ENCODE peak calls at places on chromosome 1, in six cellular contexts. M is hepatocyte, D is PC-3, J is Karpas-422, U is OCI-LY7, Q is PC-9. P is an unnamed sample. For H3K9me2, the result is how much of the 10 kb centered on the place peaks cover.

GRCh38 chr1:46526689-46527291 is 24.7 kb downstream of the KNCN start:
- DNase-seq in U (no peak), J (no peak), D (no peak), Q (peak), M (no peak), P (no peak)

GRCh38 chr1:148318123-148318899 is 164.8 kb downstream of the PPIAL4G start:
- DNase-seq in J (no peak), Q (no peak), D (no peak), U (no peak), M (no peak), P (no peak)

GRCh38 chr1:204821476-204821875 is 49.2 kb upstream of the NFASC start:
- DNase-seq in J (no peak), Q (no peak), D (no peak), U (no peak), M (no peak), P (no peak)

GRCh38 chr1:116345011-116345410 is 28.0 kb upstream of the ATP1A1 start:
- DNase-seq in J (peak), U (no peak), D (no peak), Q (no peak), M (no peak), P (no peak)

GRCh38 chr1:222919478-222919865 is 104.6 kb downstream of the DISP1 start:
- DNase-seq in Q (no peak), U (no peak), J (no peak), D (no peak), M (no peak), P (no peak)

GRCh38 chr1:224786533-224787249 is 142.8 kb upstream of the DNAH14 start:
- DNase-seq in M (no peak), J (no peak), D (peak), Q (no peak), U (no peak), P (no peak)

GRCh38 chr1:34460193-34460592 is 283.5 kb downstream of the C1orf94 start:
- DNase-seq in Q (peak), D (peak), M (peak), U (peak), J (peak), P (peak)

GRCh38 chr1:173430707-173431662 is 46.1 kb upstream of the PRDX6 start:
- DNase-seq in U (peak), D (peak), J (peak), M (peak), Q (peak), P (peak)

GRCh38 chr1:5570931-5571330 is 421.3 kb downstream of the NPHP4 start:
- DNase-seq in M (peak), U (no peak), Q (no peak), D (peak), J (no peak), P (no peak)

GRCh38 chr1:72485786-72486185 is 203.4 kb upstream of the NEGR1 start:
- DNase-seq in Q (no peak), U (no peak), D (no peak), J (no peak), M (peak), P (no peak)

GRCh38 chr1:93399781-93400180 is 48.1 kb upstream of the FNBP1L start:
- DNase-seq in M (no peak), U (no peak), J (no peak), D (peak), Q (no peak), P (no peak)

GRCh38 chr1:57860931-57861600 is 437.2 kb upstream of the DAB1 start:
- DNase-seq in J (no peak), U (no peak), Q (no peak), D (no peak), M (peak), P (no peak)

GRCh38 chr1:25568834-25569598 is 25.6 kb downstream of the LDLRAP1 start:
- DNase-seq in D (peak), Q (peak), U (no peak), J (no peak), M (peak), P (peak)

GRCh38 chr1:41108696-41109284 is 87.3 kb upstream of the SLFNL1 start:
- DNase-seq in D (no peak), Q (no peak), M (no peak), U (no peak), J (no peak), P (no peak)

GRCh38 chr1:24606296-24606605 is 36.9 kb upstream of the SRRM1 start:
- DNase-seq in U (no peak), D (no peak), J (no peak), Q (no peak), M (no peak), P (no peak)

GRCh38 chr1:169884616-169885015 is 9.1 kb downstream of the SCYL3 start:
- DNase-seq in U (no peak), M (no peak), J (no peak), D (no peak), Q (no peak), P (no peak)

GRCh38 chr1:229434005-229434640 is at the start of gene ACTA1:
- DNase-seq in M (no peak), J (no peak), D (no peak), Q (no peak), U (no peak), P (no peak)
- H3K9me2 ChIP-seq in M (under half), J (under half), D (under half), Q (under half), U (under half), P (under half)

GRCh38 chr1:181608951-181609350 is 125.6 kb downstream of the CACNA1E start:
- DNase-seq in Q (no peak), U (no peak), M (no peak), D (no peak), J (no peak), P (no peak)

GRCh38 chr1:181604482-181604881 is 121.2 kb downstream of the CACNA1E start:
- DNase-seq in U (no peak), J (no peak), M (no peak), Q (no peak), D (no peak), P (no peak)

GRCh38 chr1:181608386-181608785 is 125.1 kb downstream of the CACNA1E start:
- DNase-seq in M (no peak), J (no peak), U (no peak), D (no peak), Q (no peak), P (no peak)

GRCh38 chr1:181603735-181604410 is 120.6 kb downstream of the CACNA1E start:
- DNase-seq in U (no peak), M (no peak), Q (no peak), D (no peak), J (no peak), P (no peak)

GRCh38 chr1:181607524-181607923 is 124.2 kb downstream of the CACNA1E start:
- DNase-seq in D (no peak), Q (no peak), M (no peak), J (no peak), U (no peak), P (no peak)
- H3K9me2 ChIP-seq in D (under half), Q (under half), M (under half), J (under half), U (under half), P (under half)

GRCh38 chr1:152543808-152544207 is 22.8 kb downstream of the LCE3E start:
- DNase-seq in Q (no peak), U (peak), M (no peak), J (peak), D (peak), P (peak)

GRCh38 chr1:152535774-152536173 is 21.5 kb downstream of the CRCT1 start:
- DNase-seq in U (no peak), D (no peak), J (no peak), Q (no peak), M (no peak), P (no peak)

GRCh38 chr1:152537496-152537895 is 23.2 kb downstream of the CRCT1 start:
- DNase-seq in J (no peak), Q (no peak), D (no peak), M (no peak), U (no peak), P (no peak)

DNA sequence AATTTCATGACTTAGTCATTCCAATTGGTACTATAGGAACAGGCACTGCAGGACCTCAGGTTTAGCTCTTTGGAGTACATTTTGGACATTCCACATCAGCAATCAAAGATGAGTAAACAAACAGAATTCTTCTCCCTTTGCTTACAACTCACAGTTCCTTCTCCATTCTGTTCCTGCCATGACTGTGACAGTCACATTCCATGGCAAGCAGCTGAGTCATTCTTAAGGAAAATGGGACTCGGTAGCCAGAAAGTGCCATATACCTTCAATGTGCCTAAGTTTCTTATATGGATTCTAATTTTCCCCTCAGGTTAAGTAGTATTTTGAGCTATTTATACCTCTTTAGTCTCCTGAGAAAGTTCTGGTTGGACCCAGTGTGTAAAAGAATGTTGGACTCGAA is 25.6 kb downstream of the CRCT1 start:
- DNase-seq in M (no peak), D (no peak), Q (no peak), U (no peak), J (no peak), P (no peak)
- H3K9me2 ChIP-seq in M (under half), D (under half), Q (under half), U (under half), J (under half), P (under half)

DNA sequence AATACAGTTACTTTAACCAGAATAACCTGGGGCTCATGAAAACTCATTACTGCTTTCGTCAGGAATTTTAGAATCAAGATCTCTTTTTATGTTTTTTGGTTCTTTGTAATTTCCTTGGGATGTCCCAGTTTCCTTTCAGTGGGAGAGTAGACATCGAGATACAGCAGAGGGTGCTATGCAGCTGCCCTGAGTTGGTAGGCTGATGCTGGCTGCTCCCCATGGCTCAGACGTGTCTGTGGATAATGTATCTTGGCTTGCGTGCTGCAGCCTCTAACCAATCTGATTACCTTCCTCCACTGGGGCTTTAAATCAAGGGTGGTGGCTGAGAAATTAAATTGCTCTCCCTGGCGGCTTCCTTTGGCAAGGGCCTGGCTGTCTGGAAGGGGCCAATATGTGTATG is 253.7 kb downstream of the CACNA1E start:
- DNase-seq in M (no peak), U (no peak), Q (no peak), J (no peak), D (no peak), P (no peak)
- H3K9me2 ChIP-seq in M (under half), U (under half), Q (under half), J (under half), D (under half), P (under half)

GRCh38 chr1:174967845-174968705 is 31.7 kb upstream of the CACYBP start:
- DNase-seq in J (no peak), Q (no peak), U (peak), M (peak), D (no peak), P (no peak)

GRCh38 chr1:174971466-174971865 is 28.3 kb upstream of the CACYBP start:
- DNase-seq in M (no peak), U (no peak), Q (no peak), J (no peak), D (no peak), P (no peak)

GRCh38 chr1:174971902-174972301 is 27.8 kb upstream of the CACYBP start:
- DNase-seq in M (no peak), Q (no peak), J (no peak), U (no peak), D (peak), P (no peak)

GRCh38 chr1:174968750-174969244 is 30.9 kb upstream of the CACYBP start:
- DNase-seq in U (peak), J (no peak), D (peak), M (no peak), Q (no peak), P (no peak)

DNA sequence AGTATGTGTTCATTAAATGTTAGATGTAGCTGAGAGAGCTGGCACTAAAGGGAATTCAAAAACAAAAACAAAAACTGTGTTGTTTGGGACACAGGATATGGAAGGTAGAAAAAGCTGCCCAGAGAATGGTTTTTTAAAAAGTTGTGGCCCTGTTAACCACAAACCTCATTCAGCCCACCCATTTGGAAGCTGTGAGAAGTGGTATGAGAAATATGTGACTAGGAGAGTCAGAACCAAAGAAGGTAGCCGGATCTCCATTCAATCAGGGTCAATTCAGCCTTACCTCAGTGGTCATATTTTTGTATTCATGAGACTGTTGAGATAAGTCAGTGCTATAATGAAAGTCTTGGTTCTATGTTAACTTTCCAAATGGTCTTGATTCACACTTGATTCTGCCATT is 29.8 kb upstream of the CACYBP start:
- DNase-seq in D (no peak), J (no peak), Q (no peak), M (no peak), U (no peak), P (no peak)
- H3K9me2 ChIP-seq in D (under half), J (under half), Q (under half), M (under half), U (under half), P (under half)

GRCh38 chr1:114043046-114043445 is 63.8 kb downstream of the OLFML3 start:
- DNase-seq in M (no peak), U (no peak), J (no peak), D (no peak), Q (no peak), P (no peak)
- H3K9me2 ChIP-seq in M (under half), U (under half), J (under half), D (under half), Q (under half), P (under half)

GRCh38 chr1:114037952-114038867 is 58.9 kb downstream of the OLFML3 start:
- DNase-seq in Q (no peak), D (peak), U (no peak), J (no peak), M (no peak), P (no peak)

GRCh38 chr1:114040273-114041043 is 61.2 kb downstream of the OLFML3 start:
- DNase-seq in Q (no peak), U (no peak), D (no peak), J (no peak), M (no peak), P (no peak)

DNA sequence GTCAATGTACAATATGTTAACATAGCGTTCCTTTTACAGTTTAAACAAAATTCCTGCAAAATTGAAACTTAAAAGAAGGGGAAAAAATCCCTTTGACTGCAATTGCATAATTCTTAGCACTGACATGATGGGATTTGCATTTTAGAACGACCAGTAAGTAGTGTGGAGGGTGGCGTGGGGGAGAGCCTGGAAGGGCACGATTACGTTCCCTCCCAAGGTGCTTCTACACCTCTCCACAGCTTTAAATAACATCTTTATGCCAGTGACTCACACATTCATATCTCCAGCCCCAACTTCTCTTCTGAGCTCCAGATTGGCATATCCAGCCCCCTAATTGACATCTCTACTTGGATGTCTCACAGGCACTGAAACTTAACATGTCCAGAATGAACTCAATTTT is 64.3 kb downstream of the OLFML3 start:
- DNase-seq in M (no peak), J (no peak), Q (no peak), D (no peak), U (no peak), P (no peak)
- H3K9me2 ChIP-seq in M (under half), J (under half), Q (under half), D (under half), U (under half), P (under half)

GRCh38 chr1:59596956-59597355 is 217.8 kb upstream of the HOOK1 start:
- DNase-seq in D (no peak), M (no peak), U (no peak), Q (no peak), J (no peak), P (no peak)

GRCh38 chr1:59592924-59593323 is 221.8 kb upstream of the HOOK1 start:
- DNase-seq in U (no peak), M (no peak), J (no peak), D (no peak), Q (no peak), P (no peak)

GRCh38 chr1:59596432-59596831 is 218.3 kb upstream of the HOOK1 start:
- DNase-seq in Q (peak), D (peak), U (no peak), J (no peak), M (peak), P (no peak)

GRCh38 chr1:59595774-59596173 is 219.0 kb upstream of the HOOK1 start:
- DNase-seq in J (no peak), M (no peak), D (peak), Q (no peak), U (no peak), P (no peak)

DNA sequence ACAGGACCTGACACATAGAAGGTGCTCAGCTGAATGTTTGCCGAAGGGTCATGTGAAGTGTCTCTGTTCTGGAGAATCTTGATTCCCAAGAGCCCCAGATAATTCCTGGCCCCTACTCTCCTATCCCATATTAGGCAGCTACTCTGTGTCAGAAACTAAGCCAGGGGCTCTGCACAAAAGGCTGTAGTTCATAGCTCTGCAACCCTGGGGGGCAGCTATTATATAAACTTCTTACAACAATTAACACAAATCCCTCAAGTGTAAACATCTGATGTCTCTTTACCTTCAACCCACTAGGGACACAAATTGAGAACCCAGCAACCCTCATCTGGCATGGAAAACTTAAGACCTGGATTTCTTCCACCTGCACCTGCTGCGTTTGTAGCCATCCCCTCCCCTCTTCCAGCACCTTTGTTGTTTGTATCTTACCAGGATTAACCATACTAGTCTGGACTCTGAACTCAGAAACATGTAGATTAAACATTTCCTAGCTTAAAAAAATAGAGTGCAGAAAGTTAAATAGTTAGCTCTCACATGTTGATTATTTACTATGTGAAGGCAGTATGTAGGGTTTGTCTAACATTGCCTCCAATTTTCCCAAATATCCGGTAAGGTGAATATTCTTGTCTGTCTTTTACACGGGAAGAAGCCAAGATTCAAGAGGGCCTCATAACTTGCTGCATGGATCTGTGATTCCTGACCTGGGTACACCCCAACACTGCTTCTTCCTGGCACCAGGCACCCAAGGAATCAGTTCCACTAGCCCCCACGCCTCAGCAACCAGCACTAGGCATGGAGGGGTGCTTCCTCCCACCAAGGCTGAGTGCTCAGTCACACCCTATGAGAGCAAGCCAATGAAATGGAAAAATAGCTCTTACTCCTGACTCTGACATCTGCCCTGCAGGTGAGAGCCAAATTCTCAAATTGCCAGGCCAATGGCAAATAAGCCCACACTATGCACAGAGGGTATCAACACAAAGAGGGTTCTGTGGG is 220.7 kb upstream of the HOOK1 start:
- DNase-seq in J (no peak), D (peak), U (no peak), Q (no peak), M (no peak), P (no peak)
- H3K9me2 ChIP-seq in J (under half), D (under half), U (under half), Q (under half), M (under half), P (under half)